ENCODE peak calls at places on chromosomes 2 and 18, in six cellular contexts. L, N, Z, C, V and F are unnamed samples.

GRCh38 chr2:239315308-239315707 is 85.5 kb downstream of the HDAC4 start:
- DNase-seq in L (no peak), N (no peak), Z (no peak), C (no peak), V (no peak), F (no peak)

GRCh38 chr2:213868526-213868925 is 542.3 kb upstream of the VWC2L start:
- DNase-seq in L (no peak), N (no peak), Z (no peak), C (no peak), V (no peak), F (no peak)

GRCh38 chr2:10814571-10815331 is 2.2 kb upstream of the PDIA6 start:
- DNase-seq in L (no peak), N (no peak), Z (no peak), C (no peak), V (no peak), F (no peak)

GRCh38 chr2:63699549-63699839 is 110.7 kb downstream of the MDH1 start:
- DNase-seq in L (no peak), N (no peak), Z (peak), C (no peak), V (no peak), F (no peak)

GRCh38 chr2:19425419-19425818 is 67.0 kb upstream of the OSR1 start:
- DNase-seq in L (no peak), N (no peak), Z (peak), C (no peak), V (no peak), F (no peak)

GRCh38 chr18:67104700-67105284 is 411.7 kb downstream of the DSEL start:
- DNase-seq in L (no peak), N (no peak), Z (peak), C (no peak), V (peak), F (no peak)

GRCh38 chr18:45760443-45761036 is 36.6 kb downstream of the SLC14A1 start:
- DNase-seq in L (no peak), N (no peak), Z (no peak), C (no peak), V (no peak), F (no peak)

GRCh38 chr2:230130668-230131364 is 62.1 kb upstream of the SLC16A14 start:
- DNase-seq in L (no peak), N (no peak), Z (peak), C (no peak), V (peak), F (no peak)

GRCh38 chr2:36562245-36562644 is 35.7 kb downstream of the FEZ2 start:
- DNase-seq in L (no peak), N (no peak), Z (peak), C (no peak), V (no peak), F (no peak)

GRCh38 chr2:22890142-22890541 is 494.8 kb upstream of the KLHL29 start:
- DNase-seq in L (no peak), N (no peak), Z (no peak), C (no peak), V (no peak), F (no peak)

GRCh38 chr2:102166189-102166845 is 20.5 kb upstream of the IL1RL2 start:
- DNase-seq in L (no peak), N (no peak), Z (peak), C (peak), V (peak), F (no peak)

GRCh38 chr2:199760574-199760973 is 90.4 kb downstream of the FTCDNL1 start:
- DNase-seq in L (no peak), N (no peak), Z (no peak), C (no peak), V (no peak), F (no peak)

GRCh38 chr2:210162466-210163124 is 8.6 kb downstream of the KANSL1L start:
- DNase-seq in L (no peak), N (no peak), Z (no peak), C (no peak), V (no peak), F (no peak)

GRCh38 chr2:148993336-148993735 is 45.2 kb upstream of the LYPD6B start:
- DNase-seq in L (no peak), N (no peak), Z (no peak), C (no peak), V (no peak), F (no peak)

GRCh38 chr2:37992631-37993030 is 67.5 kb downstream of the RMDN2 start:
- DNase-seq in L (no peak), N (no peak), Z (no peak), C (no peak), V (no peak), F (no peak)

GRCh38 chr18:28062446-28062845 is 114.5 kb downstream of the CDH2 start:
- DNase-seq in L (no peak), N (no peak), Z (peak), C (no peak), V (no peak), F (no peak)

GRCh38 chr2:111091811-111092211 is 28.9 kb upstream of the BCL2L11 start:
- DNase-seq in L (no peak), N (no peak), Z (no peak), C (no peak), V (no peak), F (no peak)

GRCh38 chr2:240916571-240917008 is 10.5 kb downstream of the CROCC2 start:
- DNase-seq in L (no peak), N (no peak), Z (peak), C (peak), V (no peak), F (no peak)

GRCh38 chr2:213188971-213189899 is 37.8 kb upstream of the IKZF2 start:
- DNase-seq in L (no peak), N (no peak), Z (peak), C (no peak), V (no peak), F (no peak)

GRCh38 chr2:198448803-198449202 is 644.4 kb downstream of the PLCL1 start:
- DNase-seq in L (no peak), N (no peak), Z (peak), C (no peak), V (no peak), F (no peak)